ENCODE peak calls at places on chromosomes 12 and 14, in four cellular contexts. N is ovary, V is dorsolateral prefrontal cortex, A is osteocyte. K is an unnamed sample.

GRCh38 chr14:57068511-57068910 is 200.2 kb downstream of the EXOC5 start:
- DNase-seq in N (no peak), V (no peak), A (no peak), K (no peak)

GRCh38 chr14:92970233-92970625 is 47.3 kb downstream of the CHGA start:
- DNase-seq in N (no peak), V (no peak), A (no peak), K (no peak)

GRCh38 chr12:49020441-49020840 is 1.9 kb upstream of the PRKAG1 start:
- DNase-seq in N (no peak), V (no peak), A (no peak), K (no peak)

GRCh38 chr12:63170321-63170720 is 19.3 kb upstream of the AVPR1A start:
- DNase-seq in N (no peak), V (no peak), A (no peak), K (no peak)

GRCh38 chr14:22011243-22011642 is 337.6 kb upstream of the OR4E1 start:
- DNase-seq in N (no peak), V (no peak), A (no peak), K (no peak)

GRCh38 chr14:38972511-38972910 is 130.5 kb downstream of the SEC23A start:
- DNase-seq in N (no peak), V (no peak), A (no peak), K (no peak)

GRCh38 chr12:79547735-79548347 is 142.9 kb downstream of the PAWR start:
- DNase-seq in N (no peak), V (peak), A (no peak), K (peak)

GRCh38 chr12:18677189-18677588 is 60.6 kb downstream of the PLCZ1 start:
- DNase-seq in N (no peak), V (no peak), A (no peak), K (no peak)

GRCh38 chr14:27506272-27506671 is 908.4 kb upstream of the NOVA1 start:
- DNase-seq in N (no peak), V (no peak), A (no peak), K (no peak)
- TF ChIP-seq CTCF in N (no peak), V (no peak), A (no peak), K (no peak)

GRCh38 chr14:99348816-99349609 is 77.0 kb upstream of the BCL11B start:
- DNase-seq in N (peak), V (peak), A (no peak), K (no peak)

GRCh38 chr14:99349721-99350495 is 77.9 kb upstream of the BCL11B start:
- DNase-seq in N (peak), V (no peak), A (no peak), K (no peak)

GRCh38 chr14:99352688-99353280 is 80.8 kb upstream of the BCL11B start:
- DNase-seq in N (no peak), V (no peak), A (no peak), K (no peak)

GRCh38 chr14:99350751-99351150 is 78.8 kb upstream of the BCL11B start:
- DNase-seq in N (no peak), V (no peak), A (no peak), K (no peak)

GRCh38 chr14:99351166-99352007 is 79.4 kb upstream of the BCL11B start:
- DNase-seq in N (no peak), V (no peak), A (no peak), K (no peak)
- TF ChIP-seq CTCF in N (no peak), V (no peak), A (no peak), K (no peak)

DNA sequence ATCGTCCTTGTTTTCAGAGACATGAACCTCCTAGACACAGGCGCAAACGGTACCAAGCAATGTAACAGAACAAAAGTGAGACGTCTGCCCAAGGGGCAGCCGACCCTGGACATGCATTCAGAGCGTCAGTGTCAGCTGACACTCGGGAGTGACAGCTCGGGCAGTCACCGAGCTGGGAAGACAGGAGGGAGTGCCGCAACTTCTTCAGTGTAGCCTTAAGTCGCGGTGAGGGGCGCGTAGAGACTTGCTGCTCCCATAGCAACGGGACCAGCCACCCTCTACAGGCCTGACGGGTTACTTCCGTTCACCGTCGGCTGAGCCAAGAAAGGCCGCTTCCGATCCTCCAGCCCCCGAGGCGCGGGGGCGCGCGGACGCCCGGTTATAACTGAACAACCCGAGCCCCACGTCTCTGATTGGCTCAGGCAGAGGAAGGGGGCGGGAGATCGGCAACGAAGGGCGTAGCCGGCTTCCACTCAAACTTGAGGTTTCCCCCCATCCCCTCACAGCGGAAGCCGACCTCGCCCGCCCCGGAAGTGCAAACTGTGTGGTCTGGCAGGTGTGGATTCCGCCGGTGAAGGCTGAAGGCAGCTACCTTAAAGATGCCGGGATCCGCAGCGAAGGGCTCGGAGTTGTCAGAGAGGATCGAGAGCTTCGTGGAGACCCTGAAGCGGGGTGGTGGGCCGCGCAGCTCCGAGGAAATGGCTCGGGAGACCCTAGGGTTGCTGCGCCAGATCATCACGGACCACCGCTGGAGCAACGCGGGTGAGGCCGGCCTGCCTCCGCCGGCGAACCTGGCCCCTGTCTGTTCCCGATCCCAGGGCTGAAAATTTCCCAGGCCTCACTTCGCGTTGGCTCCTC is at the start of gene EIF2B2:
- DNase-seq in N (peak), V (peak), A (peak), K (peak)
- TF ChIP-seq CTCF in N (no peak), V (peak), A (peak), K (peak)

GRCh38 chr12:96347130-96347699 is 53.0 kb downstream of the CDK17 start:
- DNase-seq in N (no peak), V (no peak), A (no peak), K (no peak)
- TF ChIP-seq CTCF in N (no peak), V (no peak), A (no peak), K (no peak)

DNA sequence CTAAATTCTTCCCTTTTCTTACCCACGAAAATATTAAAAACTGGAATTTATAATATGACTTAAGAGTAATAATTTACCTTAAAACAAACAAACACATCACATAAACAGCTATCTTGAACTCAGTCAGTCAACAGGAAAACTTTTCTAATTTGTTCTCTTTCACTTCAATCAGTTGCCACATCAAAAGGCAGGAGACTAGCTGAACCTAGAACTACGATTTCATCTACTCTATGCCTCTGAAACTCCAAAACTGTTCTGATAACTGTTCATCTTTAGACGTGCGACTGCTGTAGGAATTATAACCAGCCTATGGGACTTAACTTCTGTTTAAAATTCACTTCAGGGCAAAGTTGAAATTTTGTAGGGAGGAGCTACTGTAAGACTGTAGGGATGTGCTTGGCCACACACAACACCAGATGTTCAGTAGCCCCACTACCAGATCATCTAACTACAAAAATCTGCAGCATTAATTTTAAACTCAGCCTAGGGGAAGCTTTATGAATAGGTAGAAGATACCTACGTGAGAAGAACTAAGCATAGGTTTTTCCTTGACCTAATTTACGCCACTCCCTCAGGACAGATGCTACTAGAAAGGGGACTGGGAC is 7.6 kb upstream of the RAD51AP1 start:
- DNase-seq in N (no peak), V (no peak), A (no peak), K (no peak)
- TF ChIP-seq CTCF in N (no peak), V (no peak), A (no peak), K (no peak)

DNA sequence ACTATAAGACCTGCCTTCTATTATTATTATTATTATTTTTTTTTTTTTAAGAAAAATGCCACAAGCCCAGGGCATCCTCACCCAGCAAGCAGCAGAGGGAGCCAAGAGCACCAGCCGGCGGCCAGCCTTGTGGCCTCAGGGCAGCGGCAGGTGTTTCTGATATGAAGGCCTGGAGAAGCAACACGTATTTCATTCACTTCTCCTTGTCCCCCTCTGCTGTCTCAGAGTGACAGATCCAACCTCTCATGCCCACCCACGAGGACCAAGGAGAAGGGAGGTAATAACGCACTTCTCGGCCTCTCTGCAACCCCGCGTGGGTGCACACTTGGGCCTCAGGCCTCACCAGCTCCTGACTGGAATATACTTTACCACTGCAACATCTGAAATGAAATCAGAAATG is 25.4 kb downstream of the CDC42BPB start:
- DNase-seq in N (no peak), V (peak), A (no peak), K (no peak)
- TF ChIP-seq CTCF in N (no peak), V (no peak), A (peak), K (no peak)

GRCh38 chr14:31950760-31951637 is 126.1 kb upstream of the ARHGAP5 start:
- DNase-seq in N (peak), V (no peak), A (no peak), K (no peak)
- TF ChIP-seq CTCF in N (no peak), V (no peak), A (no peak), K (no peak)

DNA sequence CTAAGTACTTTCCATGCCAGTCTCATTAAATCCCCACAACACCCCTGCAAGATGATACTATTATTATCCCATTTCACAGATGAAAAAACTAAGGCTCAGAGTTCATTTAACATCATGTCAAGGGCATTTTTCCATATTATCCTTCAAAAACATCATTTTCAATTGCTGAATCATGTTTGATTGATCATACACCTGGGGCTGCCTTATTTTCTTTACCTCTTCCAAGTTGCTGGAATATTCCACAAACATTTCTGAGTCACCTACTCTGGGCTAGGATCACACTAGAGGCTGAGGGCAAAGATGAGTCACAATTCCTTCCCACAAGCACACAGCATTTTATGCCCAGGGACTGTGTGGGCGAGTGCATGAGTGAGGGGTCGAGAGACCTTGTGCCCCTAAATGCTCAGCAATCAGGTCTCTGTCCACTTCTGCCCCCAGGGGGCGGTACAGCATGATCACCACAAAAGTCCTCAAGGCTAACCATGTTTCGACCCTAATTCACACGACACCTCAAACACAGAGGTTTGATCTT is 14.1 kb upstream of the TMEM119 start:
- DNase-seq in N (no peak), V (no peak), A (no peak), K (peak)
- TF ChIP-seq CTCF in N (no peak), V (no peak), A (peak), K (peak)

K was measured in activated CD8-positive, alpha-beta T cell treated with anti-CD3 and anti-CD28 coated beads for 36 hours.